ENCODE peak calls at places on chromosomes 4 and X, in eight cellular contexts. M is IMR-90, G is endodermal cell, V is Karpas-422, H is SK-N-SH, J is NT2/D1, U is neuronal stem cell, E is endothelial cell of umbilical vein. L is an unnamed sample. For H3K9me3, the result is how much of the 10 kb centered on the place peaks cover.

GRCh38 chr4:184450045-184450444 is 24.3 kb downstream of the IRF2 start:
- DNase-seq in M (peak), G (no peak), V (no peak), H (no peak), J (no peak), U (no peak), E (peak), L (peak)

GRCh38 chr4:7876096-7876993 is 63.3 kb downstream of the AFAP1 start:
- DNase-seq in M (peak), G (peak), V (no peak), H (peak), J (no peak), U (no peak), E (peak), L (peak)

GRCh38 chr4:110287130-110287529 is 88.7 kb upstream of the ELOVL6 start:
- DNase-seq in M (peak), G (no peak), V (no peak), H (no peak), J (no peak), U (no peak), E (no peak), L (peak)

GRCh38 chr4:75370582-75370981 is 143.6 kb downstream of the RCHY1 start:
- DNase-seq in M (no peak), G (no peak), V (no peak), H (no peak), J (no peak), U (no peak), E (no peak), L (no peak)

GRCh38 chrX:18874560-18875255 is 109.2 kb downstream of the PHKA2 start:
- DNase-seq in M (no peak), G (no peak), V (no peak), H (no peak), J (no peak), U (no peak), E (no peak), L (no peak)

GRCh38 chr4:5976431-5976830 is 41.8 kb downstream of the C4orf50 start:
- DNase-seq in M (no peak), G (peak), V (peak), H (no peak), J (no peak), U (no peak), E (no peak), L (no peak)

GRCh38 chr4:180840142-180840541 is 1403.1 kb upstream of the TENM3 start:
- DNase-seq in M (no peak), G (no peak), V (no peak), H (no peak), J (no peak), U (no peak), E (no peak), L (no peak)

GRCh38 chr4:121070696-121071639 is 1.4 kb downstream of the NDNF start:
- DNase-seq in M (no peak), G (peak), V (no peak), H (peak), J (no peak), U (peak), E (peak), L (no peak)

GRCh38 chrX:124388562-124388961 is 42.2 kb downstream of the SH2D1A start:
- DNase-seq in M (peak), G (peak), V (peak), H (peak), J (peak), U (peak), E (peak), L (peak)

GRCh38 chrX:118862990-118863389 is 39.4 kb downstream of the ZCCHC12 start:
- DNase-seq in M (no peak), G (no peak), V (no peak), H (no peak), J (no peak), U (no peak), E (no peak), L (no peak)

GRCh38 chrX:455199-455598 is 68.5 kb upstream of the PPP2R3B start:
- DNase-seq in M (no peak), G (no peak), V (no peak), H (no peak), J (no peak), U (no peak), E (no peak), L (no peak)

GRCh38 chr4:6901669-6902317 is 7.8 kb upstream of the TBC1D14 start:
- DNase-seq in M (no peak), G (no peak), V (no peak), H (no peak), J (no peak), U (no peak), E (no peak), L (no peak)

GRCh38 chr4:40969499-40969898 is 219.7 kb downstream of the NSUN7 start:
- DNase-seq in M (no peak), G (no peak), V (no peak), H (peak), J (no peak), U (no peak), E (no peak), L (no peak)

GRCh38 chr4:180134116-180134866 is 2108.9 kb upstream of the TENM3 start:
- DNase-seq in M (no peak), G (peak), V (no peak), H (no peak), J (no peak), U (no peak), E (no peak), L (no peak)

GRCh38 chr4:55549888-55550287 is 3.2 kb upstream of the CLOCK start:
- DNase-seq in M (peak), G (no peak), V (no peak), H (no peak), J (no peak), U (no peak), E (no peak), L (peak)

GRCh38 chr4:27046851-27047250 is 186.2 kb downstream of the STIM2 start:
- DNase-seq in M (no peak), G (no peak), V (no peak), H (no peak), J (no peak), U (no peak), E (no peak), L (no peak)

GRCh38 chrX:12975999-12976558 is 1.2 kb downstream of the TMSB4X start:
- DNase-seq in M (peak), G (peak), V (peak), H (peak), J (no peak), U (peak), E (no peak), L (peak)

GRCh38 chrX:40685352-40685918 is 38.1 kb upstream of the CXorf38 start:
- DNase-seq in M (no peak), G (no peak), V (no peak), H (no peak), J (no peak), U (no peak), E (no peak), L (no peak)

GRCh38 chrX:103309860-103310591 is 764 bp downstream of the BEX2 start:
- DNase-seq in M (no peak), G (peak), V (no peak), H (peak), J (no peak), U (no peak), E (no peak), L (no peak)

GRCh38 chrX:10974920-10975319 is 136.2 kb upstream of the HCCS start:
- DNase-seq in M (no peak), G (no peak), V (no peak), H (no peak), J (no peak), U (no peak), E (no peak), L (no peak)

GRCh38 chr4:119715490-119716445 is 87.2 kb upstream of the PDE5A start:
- DNase-seq in M (no peak), G (no peak), V (no peak), H (no peak), J (no peak), U (no peak), E (no peak), L (no peak)

GRCh38 chr4:91086008-91086407 is 958.8 kb downstream of the CCSER1 start:
- DNase-seq in M (no peak), G (no peak), V (no peak), H (no peak), J (no peak), U (no peak), E (no peak), L (no peak)

GRCh38 chr4:188872809-188873208 is 733.6 kb downstream of the TRIML1 start:
- DNase-seq in M (no peak), G (no peak), V (no peak), H (no peak), J (no peak), U (no peak), E (no peak), L (no peak)

GRCh38 chrX:43882294-43882681 is at the start of gene MAOB:
- DNase-seq in M (no peak), G (peak), V (no peak), H (peak), J (peak), U (peak), E (no peak), L (no peak)

GRCh38 chr4:73446336-73446938 is 10.4 kb downstream of the AFP start:
- DNase-seq in M (peak), G (no peak), V (peak), H (peak), J (no peak), U (peak), E (peak), L (peak)

GRCh38 chr4:156974264-156974663 is 2.7 kb upstream of the PDGFC start:
- DNase-seq in M (peak), G (no peak), V (no peak), H (no peak), J (no peak), U (no peak), E (no peak), L (peak)

GRCh38 chr4:116788723-116789122 is 296.7 kb downstream of the TRAM1L1 start:
- DNase-seq in M (no peak), G (no peak), V (no peak), H (no peak), J (no peak), U (no peak), E (no peak), L (no peak)

GRCh38 chrX:136865270-136866168 is 15.0 kb downstream of the RBMX start:
- DNase-seq in M (no peak), G (no peak), V (peak), H (no peak), J (no peak), U (no peak), E (no peak), L (no peak)

GRCh38 chr4:14059006-14059405 is 431.5 kb upstream of the BOD1L1 start:
- DNase-seq in M (peak), G (no peak), V (no peak), H (no peak), J (no peak), U (no peak), E (no peak), L (peak)

GRCh38 chr4:141462361-141462760 is 174.0 kb upstream of the IL15 start:
- DNase-seq in M (peak), G (no peak), V (no peak), H (no peak), J (no peak), U (no peak), E (no peak), L (no peak)

GRCh38 chr4:23614284-23614892 is 275.5 kb downstream of the PPARGC1A start:
- DNase-seq in M (peak), G (peak), V (peak), H (peak), J (peak), U (no peak), E (no peak), L (peak)

GRCh38 chr4:84912741-84913140 is 53.7 kb downstream of the WDFY3 start:
- DNase-seq in M (no peak), G (no peak), V (no peak), H (no peak), J (no peak), U (no peak), E (no peak), L (no peak)

GRCh38 chrX:56733459-56734046 is 4.5 kb downstream of the NBDY start:
- DNase-seq in M (peak), G (peak), V (peak), H (peak), J (peak), U (no peak), E (peak), L (no peak)

GRCh38 chr4:116705466-116705865 is 379.9 kb downstream of the TRAM1L1 start:
- DNase-seq in M (no peak), G (no peak), V (no peak), H (no peak), J (no peak), U (no peak), E (no peak), L (no peak)

GRCh38 chr4:158530898-158531297 is 9.2 kb downstream of the RXFP1 start:
- DNase-seq in M (no peak), G (no peak), V (no peak), H (no peak), J (no peak), U (no peak), E (no peak), L (no peak)

GRCh38 chrX:23251043-23251442 is 83.6 kb upstream of the PTCHD1 start:
- DNase-seq in M (no peak), G (no peak), V (no peak), H (no peak), J (no peak), U (no peak), E (no peak), L (no peak)

GRCh38 chr4:33715996-33716395 is 2528.3 kb downstream of the ARAP2 start:
- DNase-seq in M (no peak), G (no peak), V (no peak), H (peak), J (no peak), U (no peak), E (no peak), L (peak)

GRCh38 chr4:40462326-40462725 is 127.2 kb downstream of the CHRNA9 start:
- DNase-seq in M (no peak), G (no peak), V (no peak), H (no peak), J (no peak), U (no peak), E (no peak), L (no peak)

GRCh38 chrX:5526191-5526590 is 702.5 kb downstream of the NLGN4X start:
- DNase-seq in M (no peak), G (no peak), V (no peak), H (no peak), J (no peak), U (no peak), E (no peak), L (no peak)

DNA sequence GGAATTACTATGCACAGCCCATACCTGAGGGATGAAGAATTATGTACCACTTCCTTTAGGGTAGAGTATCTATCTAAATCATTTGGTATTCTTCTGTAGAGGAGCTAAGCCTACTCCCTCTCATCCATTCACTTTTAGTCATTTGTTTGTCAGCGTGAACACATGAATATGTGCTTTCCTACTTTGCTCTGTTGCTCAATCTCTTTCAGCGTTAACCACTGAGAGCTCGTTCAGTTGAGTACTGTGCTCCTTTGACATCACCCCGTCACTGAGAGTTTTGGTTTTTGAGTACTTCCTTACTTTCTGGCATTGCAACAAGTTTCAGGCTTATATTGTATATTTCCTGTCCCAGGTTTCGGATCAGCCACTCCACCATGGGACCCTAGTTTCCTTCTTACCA is 700.6 kb downstream of the NLGN4X start:
- DNase-seq in M (no peak), G (no peak), V (no peak), H (no peak), J (no peak), U (no peak), E (no peak), L (no peak)
- H3K9me3 ChIP-seq in M (under half), G (under half), V (under half), H (under half), J (under half), U (under half), E (under half), L (under half)

GRCh38 chr4:22191565-22192301 is 243.2 kb upstream of the KCNIP4 start:
- DNase-seq in M (no peak), G (no peak), V (no peak), H (no peak), J (no peak), U (no peak), E (no peak), L (no peak)
- H3K9ac ChIP-seq in M (no peak), G (no peak), V (no peak), H (no peak), J (no peak), U (no peak), E (no peak), L (no peak)

GRCh38 chr4:144371479-144371878 is 231.0 kb upstream of the GYPA start:
- DNase-seq in M (no peak), G (no peak), V (no peak), H (no peak), J (no peak), U (no peak), E (no peak), L (peak)

GRCh38 chr4:144374065-144374464 is 233.5 kb upstream of the GYPA start:
- DNase-seq in M (no peak), G (peak), V (peak), H (no peak), J (no peak), U (no peak), E (no peak), L (no peak)

DNA sequence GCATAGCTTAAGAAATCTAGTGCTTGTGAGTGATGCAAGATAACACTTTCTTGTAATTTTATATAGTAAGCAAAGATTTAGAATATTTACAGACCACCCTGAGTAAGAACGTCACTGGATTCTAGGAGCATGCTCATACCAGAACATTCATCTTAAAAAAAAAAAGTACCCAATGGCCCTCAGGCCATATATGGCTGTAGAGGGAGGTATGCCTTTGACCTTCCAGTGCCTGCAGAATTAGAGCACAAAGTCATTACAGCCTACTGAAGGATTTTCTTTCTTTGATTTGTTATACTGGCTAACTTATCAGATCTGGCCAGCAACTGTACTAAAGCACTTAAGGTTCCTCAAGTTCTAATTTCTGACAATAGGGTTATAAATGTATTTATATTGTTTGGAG is 236.4 kb upstream of the GYPA start:
- DNase-seq in M (no peak), G (no peak), V (no peak), H (no peak), J (no peak), U (no peak), E (no peak), L (no peak)
- H3K9me3 ChIP-seq in M (under half), G (under half), V (under half), H (under half), J (under half), U (under half), E (under half), L (under half)

GRCh38 chrX:71102292-71102691 is 4.2 kb downstream of the CXorf65 start:
- DNase-seq in M (no peak), G (no peak), V (no peak), H (peak), J (no peak), U (no peak), E (no peak), L (no peak)

GRCh38 chrX:71105638-71106037 is 902 bp downstream of the CXorf65 start:
- DNase-seq in M (no peak), G (no peak), V (no peak), H (no peak), J (no peak), U (no peak), E (no peak), L (no peak)

GRCh38 chrX:71106427-71106826 is at the start of gene CXorf65:
- DNase-seq in M (no peak), G (no peak), V (no peak), H (no peak), J (no peak), U (no peak), E (no peak), L (no peak)

GRCh38 chrX:71100581-71101505 is 5.2 kb downstream of the FOXO4 start:
- DNase-seq in M (no peak), G (peak), V (no peak), H (no peak), J (no peak), U (no peak), E (no peak), L (no peak)

DNA sequence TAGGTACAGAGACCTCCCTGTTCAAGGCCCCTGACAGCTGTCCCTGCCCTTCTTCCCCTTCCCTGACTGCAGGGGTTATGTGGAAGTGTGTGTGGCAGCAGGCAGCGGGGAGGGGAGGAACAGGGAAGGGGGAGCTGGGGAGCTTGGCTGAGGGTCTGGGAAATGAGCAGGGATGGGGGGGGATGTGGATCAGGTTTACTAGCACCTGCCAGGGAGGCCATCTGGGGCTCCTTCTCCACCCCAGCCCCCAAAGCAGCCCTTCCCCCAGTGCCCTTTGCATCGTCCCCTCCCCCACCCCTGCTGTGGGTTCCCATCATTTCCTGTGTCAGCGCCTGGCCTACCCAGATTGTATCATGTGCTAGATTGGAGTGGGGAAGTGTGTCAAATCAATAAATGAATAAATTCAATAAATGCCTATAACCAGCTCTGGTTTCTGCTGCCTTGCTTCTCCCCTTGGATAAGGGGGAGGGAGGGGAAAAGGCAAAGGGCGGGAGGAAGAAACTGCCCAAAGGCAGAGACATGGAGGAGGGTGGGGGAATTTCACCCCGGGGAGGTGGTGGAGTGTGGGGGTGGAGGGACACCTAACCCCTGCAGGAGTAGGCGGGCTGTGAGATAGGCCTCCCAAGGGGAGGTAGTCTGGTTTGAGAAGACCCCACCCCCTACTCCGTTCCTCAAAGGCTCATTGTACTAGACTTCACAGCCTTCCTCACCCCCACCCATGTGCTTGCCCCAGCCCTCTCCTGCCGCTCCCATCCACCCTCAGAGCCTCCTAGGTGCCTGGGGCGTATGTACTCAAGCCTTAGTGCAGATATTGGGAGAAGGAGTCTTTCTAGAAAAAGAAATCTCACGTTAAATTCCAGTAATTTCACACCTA is 3.2 kb downstream of the CXorf65 start:
- DNase-seq in M (no peak), G (peak), V (no peak), H (peak), J (peak), U (no peak), E (no peak), L (no peak)
- H3K9ac ChIP-seq in M (no peak), G (no peak), V (no peak), H (no peak), J (peak), U (no peak), E (no peak), L (no peak)

DNA sequence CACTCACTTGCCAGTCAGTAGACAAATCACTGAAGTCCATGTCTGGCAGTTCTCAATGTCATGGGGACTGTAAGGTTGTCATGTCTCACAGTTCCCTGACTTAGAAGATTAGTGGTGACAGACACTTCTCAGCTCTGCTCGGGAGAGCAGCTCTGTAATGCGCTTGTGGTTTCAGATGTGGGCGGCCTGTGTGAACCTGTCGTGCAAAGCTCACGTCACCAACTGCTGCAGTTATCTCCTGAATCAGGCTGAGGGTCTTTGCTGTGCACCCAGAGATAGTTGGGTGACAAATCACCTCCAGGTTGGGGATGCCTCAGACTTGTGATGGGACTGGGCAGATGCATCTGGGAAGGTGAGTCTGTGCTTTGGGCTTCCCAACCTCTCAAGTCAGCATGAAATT is at the start of gene IL9R:
- DNase-seq in M (no peak), G (no peak), V (no peak), H (no peak), J (no peak), U (no peak), E (no peak), L (no peak)
- H3K9me3 ChIP-seq in M (under half), G (under half), V (under half), H (under half), J (under half), U (under half), E (under half), L (under half)

GRCh38 chr4:112144546-112145325 is 518 bp upstream of the FAM241A start:
- DNase-seq in M (no peak), G (no peak), V (no peak), H (no peak), J (no peak), U (no peak), E (no peak), L (no peak)
- H3K9ac ChIP-seq in M (peak), G (no peak), V (no peak), H (peak), J (no peak), U (no peak), E (no peak), L (peak)